ENCODE peak calls at places on chromosomes 13 and 19, in nine cellular contexts. One of them, this sample, is unnamed. For H3K4me1, the result is how much of the 10 kb centered on the place peaks cover.

GRCh38 chr13:106238690-106239089 is 296.8 kb downstream of the EFNB2 start:
- DNase-seq in colonic mucosa: no peak
- DNase-seq in psoas muscle: no peak
- DNase-seq in uterus: no peak
- DNase-seq in OCI-LY7: no peak
- DNase-seq in sigmoid colon: no peak
- DNase-seq in cardiac muscle cell: no peak
- DNase-seq in heart left ventricle: no peak
- DNase-seq in effector memory CD4-positive, alpha-beta T cell: no peak
- DNase-seq in this sample: no peak

GRCh38 chr19:48403606-48404005 is 10.1 kb downstream of the GRIN2D start:
- DNase-seq in colonic mucosa: peak
- DNase-seq in psoas muscle: no peak
- DNase-seq in uterus: no peak
- DNase-seq in OCI-LY7: peak
- DNase-seq in sigmoid colon: no peak
- DNase-seq in cardiac muscle cell: peak
- DNase-seq in heart left ventricle: no peak
- DNase-seq in effector memory CD4-positive, alpha-beta T cell: no peak
- DNase-seq in this sample: peak

GRCh38 chr19:36103842-36104552 is 6.9 kb upstream of the OVOL3 start:
- DNase-seq in colonic mucosa: no peak
- DNase-seq in psoas muscle: no peak
- DNase-seq in uterus: no peak
- DNase-seq in OCI-LY7: no peak
- DNase-seq in sigmoid colon: no peak
- DNase-seq in cardiac muscle cell: no peak
- DNase-seq in heart left ventricle: no peak
- DNase-seq in effector memory CD4-positive, alpha-beta T cell: no peak
- DNase-seq in this sample: no peak

GRCh38 chr19:54803410-54803809 is at the start of gene KIR2DL4:
- DNase-seq in colonic mucosa: no peak
- DNase-seq in psoas muscle: no peak
- DNase-seq in uterus: no peak
- DNase-seq in OCI-LY7: no peak
- DNase-seq in sigmoid colon: no peak
- DNase-seq in cardiac muscle cell: no peak
- DNase-seq in heart left ventricle: no peak
- DNase-seq in effector memory CD4-positive, alpha-beta T cell: no peak
- DNase-seq in this sample: no peak

GRCh38 chr19:39158646-39159260 is 33.2 kb downstream of the PAK4 start:
- DNase-seq in colonic mucosa: no peak
- DNase-seq in psoas muscle: no peak
- DNase-seq in uterus: no peak
- DNase-seq in OCI-LY7: no peak
- DNase-seq in sigmoid colon: no peak
- DNase-seq in cardiac muscle cell: no peak
- DNase-seq in heart left ventricle: no peak
- DNase-seq in effector memory CD4-positive, alpha-beta T cell: no peak
- DNase-seq in this sample: no peak

GRCh38 chr19:16876904-16877361 is 11.9 kb upstream of the F2RL3 start:
- DNase-seq in colonic mucosa: no peak
- DNase-seq in psoas muscle: no peak
- DNase-seq in uterus: no peak
- DNase-seq in OCI-LY7: peak
- DNase-seq in sigmoid colon: no peak
- DNase-seq in cardiac muscle cell: peak
- DNase-seq in heart left ventricle: peak
- DNase-seq in effector memory CD4-positive, alpha-beta T cell: no peak
- DNase-seq in this sample: no peak

GRCh38 chr19:57302020-57302465 is 18.2 kb upstream of the ZNF543 start:
- DNase-seq in colonic mucosa: no peak
- DNase-seq in psoas muscle: peak
- DNase-seq in uterus: no peak
- DNase-seq in OCI-LY7: no peak
- DNase-seq in sigmoid colon: no peak
- DNase-seq in cardiac muscle cell: peak
- DNase-seq in heart left ventricle: no peak
- DNase-seq in effector memory CD4-positive, alpha-beta T cell: no peak
- DNase-seq in this sample: peak

GRCh38 chr13:48728876-48729275 is 75.1 kb downstream of the CYSLTR2 start:
- DNase-seq in colonic mucosa: no peak
- DNase-seq in psoas muscle: no peak
- DNase-seq in uterus: no peak
- DNase-seq in OCI-LY7: no peak
- DNase-seq in sigmoid colon: no peak
- DNase-seq in cardiac muscle cell: no peak
- DNase-seq in heart left ventricle: no peak
- DNase-seq in effector memory CD4-positive, alpha-beta T cell: no peak
- DNase-seq in this sample: no peak

GRCh38 chr13:51806571-51806970 is 2.6 kb upstream of the DHRS12 start:
- DNase-seq in colonic mucosa: no peak
- DNase-seq in psoas muscle: no peak
- DNase-seq in uterus: no peak
- DNase-seq in OCI-LY7: peak
- DNase-seq in sigmoid colon: no peak
- DNase-seq in cardiac muscle cell: peak
- DNase-seq in heart left ventricle: no peak
- DNase-seq in effector memory CD4-positive, alpha-beta T cell: no peak
- DNase-seq in this sample: peak

GRCh38 chr13:43377955-43378354 is 354.6 kb downstream of the DNAJC15 start:
- DNase-seq in colonic mucosa: no peak
- DNase-seq in psoas muscle: no peak
- DNase-seq in uterus: no peak
- DNase-seq in OCI-LY7: no peak
- DNase-seq in sigmoid colon: no peak
- DNase-seq in cardiac muscle cell: peak
- DNase-seq in heart left ventricle: no peak
- DNase-seq in effector memory CD4-positive, alpha-beta T cell: no peak
- DNase-seq in this sample: no peak

GRCh38 chr19:38037151-38037611 is 130.2 kb downstream of the SIPA1L3 start:
- DNase-seq in colonic mucosa: no peak
- DNase-seq in psoas muscle: no peak
- DNase-seq in uterus: no peak
- DNase-seq in OCI-LY7: no peak
- DNase-seq in sigmoid colon: no peak
- DNase-seq in cardiac muscle cell: no peak
- DNase-seq in heart left ventricle: no peak
- DNase-seq in effector memory CD4-positive, alpha-beta T cell: no peak
- DNase-seq in this sample: no peak

GRCh38 chr13:91361755-91362271 is 14.3 kb downstream of the MIR17HG start:
- DNase-seq in colonic mucosa: no peak
- DNase-seq in psoas muscle: no peak
- DNase-seq in uterus: no peak
- DNase-seq in OCI-LY7: peak
- DNase-seq in sigmoid colon: no peak
- DNase-seq in cardiac muscle cell: no peak
- DNase-seq in heart left ventricle: no peak
- DNase-seq in effector memory CD4-positive, alpha-beta T cell: no peak
- DNase-seq in this sample: no peak

GRCh38 chr13:103762523-103762922 is 696.3 kb upstream of the SLC10A2 start:
- DNase-seq in colonic mucosa: no peak
- DNase-seq in psoas muscle: no peak
- DNase-seq in uterus: no peak
- DNase-seq in OCI-LY7: no peak
- DNase-seq in sigmoid colon: no peak
- DNase-seq in cardiac muscle cell: no peak
- DNase-seq in heart left ventricle: no peak
- DNase-seq in effector memory CD4-positive, alpha-beta T cell: no peak
- DNase-seq in this sample: no peak

DNA sequence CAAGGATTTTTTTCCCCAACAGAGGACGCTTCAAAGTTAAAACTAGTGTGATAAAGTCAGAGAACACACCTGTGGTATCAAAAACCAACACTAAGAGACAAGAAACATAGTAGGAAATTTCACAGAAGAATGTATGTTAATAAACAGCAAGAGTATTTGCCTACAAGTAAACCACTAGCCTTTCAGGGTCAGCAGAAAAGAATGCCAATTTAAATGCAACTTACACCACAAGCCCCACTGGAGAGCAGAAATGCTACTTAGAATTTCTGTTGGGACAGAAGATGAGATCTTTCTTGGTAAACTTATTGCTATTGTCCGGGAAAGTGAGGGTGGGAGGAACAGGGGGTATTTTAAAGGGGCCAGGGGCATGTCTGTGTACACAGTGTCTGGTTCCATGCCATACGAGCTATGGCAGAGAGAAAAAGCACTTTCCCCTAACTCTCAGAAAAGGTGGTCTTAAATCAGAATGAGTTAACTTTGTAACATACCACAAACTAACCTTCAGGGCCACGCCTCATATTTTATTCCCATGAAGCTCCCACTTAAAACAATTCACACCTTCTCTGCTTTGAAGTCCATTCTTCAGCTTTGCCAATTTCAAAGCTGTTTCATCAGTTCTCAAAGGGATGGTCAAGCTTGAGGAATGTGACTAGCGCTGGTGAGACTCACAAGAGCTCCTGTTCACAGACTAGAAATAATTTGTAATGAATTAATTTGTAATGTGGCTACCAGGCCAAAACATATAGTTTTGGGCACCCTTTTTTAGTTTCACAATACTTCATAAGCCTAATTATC is 68.4 kb downstream of the STK24 start:
- DNase-seq in colonic mucosa: no peak
- DNase-seq in psoas muscle: no peak
- DNase-seq in uterus: no peak
- DNase-seq in OCI-LY7: no peak
- DNase-seq in sigmoid colon: no peak
- DNase-seq in cardiac muscle cell: peak
- DNase-seq in heart left ventricle: no peak
- DNase-seq in effector memory CD4-positive, alpha-beta T cell: no peak
- DNase-seq in this sample: peak
- H3K4me1 ChIP-seq in colonic mucosa: under half
- H3K4me1 ChIP-seq in psoas muscle: half or more
- H3K4me1 ChIP-seq in uterus: under half
- H3K4me1 ChIP-seq in OCI-LY7: under half
- H3K4me1 ChIP-seq in sigmoid colon: half or more
- H3K4me1 ChIP-seq in cardiac muscle cell: half or more
- H3K4me1 ChIP-seq in heart left ventricle: under half
- H3K4me1 ChIP-seq in effector memory CD4-positive, alpha-beta T cell: under half
- H3K4me1 ChIP-seq in this sample: under half

DNA sequence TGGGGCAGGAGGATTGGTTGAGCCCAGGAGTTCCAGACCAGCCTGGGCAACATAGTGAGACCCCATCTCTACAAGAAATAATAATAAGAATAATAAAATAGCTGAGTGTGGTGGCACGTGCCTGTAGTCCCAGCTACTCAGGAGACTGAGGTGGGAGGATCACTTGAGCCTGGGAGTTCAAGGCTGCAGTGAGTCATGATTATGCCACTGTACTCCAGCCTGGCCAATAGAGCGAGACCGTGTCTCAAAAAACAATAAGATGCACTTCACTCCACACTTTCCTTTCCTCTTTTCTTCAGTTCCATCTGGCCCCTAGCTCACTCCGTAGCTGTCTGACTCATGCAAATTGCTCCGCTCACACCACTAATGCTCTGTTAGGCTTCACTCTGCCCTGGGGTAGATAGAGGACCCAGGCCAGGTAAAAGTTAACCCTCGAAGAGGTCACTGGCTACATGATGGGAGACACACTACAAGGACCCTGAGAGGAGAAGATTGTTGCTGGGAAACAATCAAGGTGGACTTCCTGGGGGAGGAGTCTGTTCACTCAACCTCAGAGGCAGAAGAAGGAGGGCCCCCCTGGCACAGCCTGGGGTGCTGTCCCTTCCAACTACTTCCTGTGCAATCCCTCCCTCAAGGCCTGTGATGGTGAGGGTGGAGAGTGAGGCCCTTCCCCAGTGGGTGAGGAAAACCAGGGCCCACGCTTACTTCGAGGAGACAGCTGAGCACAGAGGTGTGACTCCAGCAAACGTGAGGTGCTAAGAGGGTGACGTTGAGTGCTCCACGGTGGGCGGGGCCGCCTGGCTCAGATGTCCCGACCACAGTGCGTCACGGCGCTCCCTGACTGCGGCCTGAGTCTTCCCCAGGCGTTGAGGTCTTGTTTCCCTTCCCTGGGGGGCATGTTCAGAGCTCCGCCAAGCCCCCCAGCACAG is 8.8 kb upstream of the TNFSF9 start:
- DNase-seq in colonic mucosa: no peak
- DNase-seq in psoas muscle: no peak
- DNase-seq in uterus: no peak
- DNase-seq in OCI-LY7: peak
- DNase-seq in sigmoid colon: no peak
- DNase-seq in cardiac muscle cell: peak
- DNase-seq in heart left ventricle: no peak
- DNase-seq in effector memory CD4-positive, alpha-beta T cell: peak
- DNase-seq in this sample: peak
- H3K4me1 ChIP-seq in colonic mucosa: under half
- H3K4me1 ChIP-seq in psoas muscle: under half
- H3K4me1 ChIP-seq in uterus: under half
- H3K4me1 ChIP-seq in OCI-LY7: half or more
- H3K4me1 ChIP-seq in sigmoid colon: under half
- H3K4me1 ChIP-seq in cardiac muscle cell: under half
- H3K4me1 ChIP-seq in heart left ventricle: under half
- H3K4me1 ChIP-seq in effector memory CD4-positive, alpha-beta T cell: under half
- H3K4me1 ChIP-seq in this sample: under half

DNA sequence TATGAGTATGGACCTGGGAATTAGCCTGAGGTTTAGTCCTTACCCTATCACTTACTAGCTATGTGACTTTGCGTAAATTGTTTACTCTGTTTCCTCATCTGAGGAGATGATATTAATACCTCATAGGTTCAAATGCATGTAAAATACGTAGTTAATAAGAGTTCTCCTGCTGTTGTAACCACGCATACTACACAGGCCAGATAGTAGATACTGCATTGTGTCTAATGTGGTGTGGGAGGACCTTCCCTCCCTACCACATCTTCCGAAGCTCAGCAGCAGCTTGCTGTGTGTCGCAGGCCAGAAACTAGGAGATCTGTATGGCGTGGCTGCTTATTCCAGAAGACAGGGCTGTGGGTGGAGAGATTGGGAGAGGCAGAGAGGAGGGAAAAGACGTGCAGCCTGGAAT is 23.0 kb downstream of the GTF2F2 start:
- DNase-seq in colonic mucosa: no peak
- DNase-seq in psoas muscle: no peak
- DNase-seq in uterus: no peak
- DNase-seq in OCI-LY7: no peak
- DNase-seq in sigmoid colon: no peak
- DNase-seq in cardiac muscle cell: peak
- DNase-seq in heart left ventricle: no peak
- DNase-seq in effector memory CD4-positive, alpha-beta T cell: no peak
- DNase-seq in this sample: no peak
- H3K4me1 ChIP-seq in colonic mucosa: under half
- H3K4me1 ChIP-seq in psoas muscle: under half
- H3K4me1 ChIP-seq in uterus: under half
- H3K4me1 ChIP-seq in OCI-LY7: under half
- H3K4me1 ChIP-seq in sigmoid colon: under half
- H3K4me1 ChIP-seq in cardiac muscle cell: under half
- H3K4me1 ChIP-seq in heart left ventricle: under half
- H3K4me1 ChIP-seq in effector memory CD4-positive, alpha-beta T cell: under half
- H3K4me1 ChIP-seq in this sample: under half

DNA sequence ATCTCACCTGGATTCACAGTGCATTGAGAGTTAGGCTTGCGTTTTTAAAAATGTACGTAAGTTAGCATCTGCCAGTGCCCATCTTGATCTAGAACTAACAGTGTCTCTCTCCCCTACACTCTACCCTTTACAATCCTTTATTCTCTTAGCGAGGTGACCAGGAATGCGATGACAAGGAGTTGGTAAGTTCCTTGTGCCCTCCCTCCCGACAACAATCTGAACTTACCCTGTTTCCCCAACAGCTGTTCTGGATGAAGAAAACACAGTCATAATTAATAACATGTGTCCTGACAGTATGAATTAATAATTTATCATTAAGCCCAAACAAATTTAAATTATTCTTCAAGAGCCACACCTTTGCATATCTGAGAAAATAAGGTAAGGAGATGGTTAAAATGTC is 6.3 kb downstream of the TSHZ3 start:
- DNase-seq in colonic mucosa: no peak
- DNase-seq in psoas muscle: no peak
- DNase-seq in uterus: no peak
- DNase-seq in OCI-LY7: no peak
- DNase-seq in sigmoid colon: no peak
- DNase-seq in cardiac muscle cell: no peak
- DNase-seq in heart left ventricle: no peak
- DNase-seq in effector memory CD4-positive, alpha-beta T cell: no peak
- DNase-seq in this sample: no peak
- H3K4me1 ChIP-seq in colonic mucosa: under half
- H3K4me1 ChIP-seq in psoas muscle: under half
- H3K4me1 ChIP-seq in uterus: under half
- H3K4me1 ChIP-seq in OCI-LY7: under half
- H3K4me1 ChIP-seq in sigmoid colon: half or more
- H3K4me1 ChIP-seq in cardiac muscle cell: under half
- H3K4me1 ChIP-seq in heart left ventricle: under half
- H3K4me1 ChIP-seq in effector memory CD4-positive, alpha-beta T cell: under half
- H3K4me1 ChIP-seq in this sample: under half